ENCODE peak calls at places on chromosomes 12 and 14, in nine cellular contexts. P is lower leg skin, S is A549, M is stomach, T is testis, O is breast epithelium, W is ovary, J is IMR-90, Y is H1. K is an unnamed sample.

GRCh38 chr14:59406454-59407245 is 58.5 kb downstream of the GPR135 start:
- DNase-seq in P (no peak), S (no peak), M (no peak), T (peak; percentile 33), O (no peak), W (peak; percentile 28), J (peak; percentile 59), Y (no peak), K (peak; percentile 87)

GRCh38 chr14:103281496-103282231 is 52.4 kb upstream of the EIF5 start:
- DNase-seq in P (no peak), S (peak; percentile 70), M (peak; percentile 60), T (peak; percentile 84), O (no peak), W (peak; percentile 70), J (peak; percentile 62), Y (no peak), K (peak; percentile 27)

GRCh38 chr12:49043856-49044258 is 16.7 kb downstream of the KMT2D start:
- DNase-seq in P (no peak), S (peak; percentile 74), M (peak; percentile 60), T (peak; percentile 69), O (no peak), W (no peak), J (peak; percentile 40), Y (peak; percentile 96), K (peak; percentile 39)

GRCh38 chr12:112837629-112838191 is 46.2 kb downstream of the RPH3A start:
- DNase-seq in P (no peak), S (peak; percentile 90), M (no peak), T (no peak), O (no peak), W (no peak), J (peak; percentile 29), Y (no peak), K (peak; percentile 42)

GRCh38 chr12:89138048-89138852 is 214.1 kb downstream of the DUSP6 start:
- DNase-seq in P (no peak), S (no peak), M (no peak), T (no peak), O (no peak), W (no peak), J (peak; percentile 43), Y (no peak), K (no peak)

GRCh38 chr12:106220561-106220960 is 27.3 kb downstream of the CKAP4 start:
- DNase-seq in P (no peak), S (no peak), M (no peak), T (no peak), O (no peak), W (no peak), J (no peak), Y (no peak), K (no peak)

GRCh38 chr14:93917141-93917540 is 10.0 kb upstream of the FAM181A start:
- DNase-seq in P (no peak), S (no peak), M (no peak), T (no peak), O (no peak), W (no peak), J (no peak), Y (no peak), K (no peak)

GRCh38 chr12:93245543-93245942 is 132.2 kb upstream of the NUDT4 start:
- DNase-seq in P (no peak), S (no peak), M (no peak), T (no peak), O (no peak), W (no peak), J (no peak), Y (no peak), K (no peak)

GRCh38 chr12:64461634-64462414 is 9.9 kb downstream of the TBK1 start:
- DNase-seq in P (no peak), S (no peak), M (no peak), T (peak; percentile 70), O (no peak), W (no peak), J (peak; percentile 78), Y (no peak), K (no peak)

GRCh38 chr12:66144796-66145754 is 14.5 kb upstream of the LLPH start:
- DNase-seq in P (peak; percentile 70), S (peak; percentile 78), M (peak; percentile 65), T (peak; percentile 29), O (no peak), W (peak; percentile 67), J (peak; percentile 75), Y (no peak), K (peak; percentile 88)

GRCh38 chr12:104823985-104824441 is 134.1 kb downstream of the SLC41A2 start:
- DNase-seq in P (peak; percentile 16), S (peak; percentile 20), M (no peak), T (no peak), O (no peak), W (no peak), J (no peak), Y (no peak), K (no peak)

GRCh38 chr12:109387425-109388166 is 39.9 kb downstream of the MYO1H start:
- DNase-seq in P (peak; percentile 35), S (peak; percentile 68), M (no peak), T (peak; percentile 20), O (no peak), W (no peak), J (peak; percentile 13), Y (peak; percentile 50), K (peak; percentile 16)

GRCh38 chr12:133130038-133130807 is at the start of the genes ZNF10 and ZNF891:
- DNase-seq in P (peak; percentile 94), S (peak; percentile 99), M (peak; percentile 97), T (peak; percentile 98), O (peak; percentile 96), W (peak; percentile 97), J (peak; percentile 96), Y (peak; percentile 98), K (peak; percentile 99)

GRCh38 chr12:26188641-26189040 is 6.7 kb upstream of the SSPN start:
- DNase-seq in P (no peak), S (no peak), M (no peak), T (no peak), O (no peak), W (no peak), J (peak; percentile 14), Y (no peak), K (no peak)

GRCh38 chr14:93269341-93270068 is 62.4 kb downstream of the UBR7 start:
- DNase-seq in P (no peak), S (peak; percentile 84), M (no peak), T (no peak), O (no peak), W (no peak), J (peak; percentile 90), Y (no peak), K (no peak)

GRCh38 chr12:101200145-101200544 is 9.9 kb downstream of the SLC5A8 start:
- DNase-seq in P (no peak), S (no peak), M (no peak), T (no peak), O (no peak), W (no peak), J (no peak), Y (no peak), K (no peak)

GRCh38 chr14:59829941-59830734 is 40.4 kb downstream of the RTN1 start:
- DNase-seq in P (no peak), S (no peak), M (no peak), T (no peak), O (no peak), W (no peak), J (no peak), Y (no peak), K (peak; percentile 3)

GRCh38 chr14:76091036-76091435 is 60.7 kb upstream of the GPATCH2L start:
- DNase-seq in P (peak; percentile 49), S (no peak), M (no peak), T (peak; percentile 73), O (no peak), W (no peak), J (no peak), Y (no peak), K (peak; percentile 13)

GRCh38 chr14:69151458-69152180 is 1.3 kb downstream of the DCAF5 start:
- DNase-seq in P (peak; percentile 61), S (peak; percentile 73), M (peak; percentile 76), T (peak; percentile 83), O (peak; percentile 60), W (peak; percentile 72), J (peak; percentile 67), Y (peak; percentile 92), K (peak; percentile 67)

GRCh38 chr12:78964521-78964920 is 99.9 kb downstream of the SYT1 start:
- DNase-seq in P (no peak), S (no peak), M (no peak), T (no peak), O (no peak), W (no peak), J (no peak), Y (no peak), K (no peak)
- H3K4me3 ChIP-seq in P (no peak overlapping the region), S (no peak overlapping the region), M (no peak overlapping the region), T (no peak overlapping the region), O (no peak overlapping the region), W (no peak overlapping the region), J (no peak overlapping the region), Y (no peak overlapping the region), K (no peak overlapping the region)

GRCh38 chr12:47772094-47772660 is 861 bp upstream of the SLC48A1 start:
- DNase-seq in P (no peak), S (no peak), M (no peak), T (no peak), O (no peak), W (no peak), J (no peak), Y (no peak), K (no peak)

GRCh38 chr12:47772738-47773061 is 338 bp upstream of the SLC48A1 start:
- DNase-seq in P (no peak), S (no peak), M (no peak), T (no peak), O (no peak), W (no peak), J (no peak), Y (no peak), K (no peak)

GRCh38 chr12:47773858-47774580 is 981 bp downstream of the SLC48A1 start:
- DNase-seq in P (no peak), S (no peak), M (no peak), T (no peak), O (no peak), W (no peak), J (no peak), Y (no peak), K (no peak)

GRCh38 chr12:47774664-47775063 is 1.6 kb downstream of the SLC48A1 start:
- DNase-seq in P (no peak), S (no peak), M (no peak), T (no peak), O (no peak), W (no peak), J (no peak), Y (no peak), K (no peak)

GRCh38 chr12:47773062-47773857 is at the start of gene SLC48A1:
- DNase-seq in P (no peak), S (peak; percentile 72), M (peak; percentile 83), T (peak; percentile 79), O (peak; percentile 63), W (peak; percentile 79), J (peak; percentile 46), Y (peak; percentile 85), K (peak; percentile 54)
- TF ChIP-seq POLR2A in P (no peak), S (peak; percentile 82), M (no peak), T (no peak), O (no peak), W (peak; percentile 77), J (no peak), Y (no peak), K (peak; percentile 53)

GRCh38 chr12:127179199-127179598 is 1087.8 kb upstream of the TMEM132C start:
- DNase-seq in P (peak; percentile 30), S (no peak), M (no peak), T (no peak), O (no peak), W (no peak), J (no peak), Y (no peak), K (no peak)
- H3K4me3 ChIP-seq in P (no peak overlapping the region), S (no peak overlapping the region), M (no peak overlapping the region), T (no peak overlapping the region), O (no peak overlapping the region), W (no peak overlapping the region), J (no peak overlapping the region), Y (no peak overlapping the region), K (no peak overlapping the region)

GRCh38 chr12:82841379-82841778 is 154.7 kb downstream of the TMTC2 start:
- DNase-seq in P (no peak), S (no peak), M (no peak), T (no peak), O (no peak), W (no peak), J (no peak), Y (no peak), K (no peak)
- TF ChIP-seq POLR2A in P (no peak), S (no peak), M (no peak), T (no peak), O (no peak), W (no peak), J (no peak), Y (no peak), K (no peak)